ENCODE peak calls at places on chromosomes 5 and 9, in nine cellular contexts. I is BE2C; K is CD4-positive, alpha-beta T cell; R is GM23248; C is posterior cingulate gyrus; O is occipital lobe; L is Calu3; X is smooth muscle cell of the brain vasculature; E is neural crest cell. D is an unnamed sample.
A peak's percentile ranks its signal among the peaks of the same experiment; 100 is the strongest.

GRCh38 chr5:10552183-10553143 is 11.4 kb upstream of the ANKRD33B start:
- DNase-seq in I (no peak), K (no peak), R (no peak), C (no peak), O (no peak), L (no peak), X (no peak), E (no peak), D (no peak)

GRCh38 chr9:15612962-15613361 is 60.1 kb downstream of the CCDC171 start:
- DNase-seq in I (no peak), K (no peak), R (no peak), C (no peak), O (no peak), L (no peak), X (no peak), E (no peak), D (no peak)

GRCh38 chr9:119793272-119793671 is 424.0 kb upstream of the BRINP1 start:
- DNase-seq in I (no peak), K (no peak), R (no peak), C (no peak), O (no peak), L (no peak), X (no peak), E (no peak), D (peak; percentile 31)

GRCh38 chr5:145598184-145598583 is 237.0 kb downstream of the PRELID2 start:
- DNase-seq in I (no peak), K (no peak), R (no peak), C (no peak), O (no peak), L (no peak), X (no peak), E (no peak), D (no peak)

GRCh38 chr9:107761307-107761706 is 271.7 kb upstream of the KLF4 start:
- DNase-seq in I (no peak), K (no peak), R (no peak), C (no peak), O (no peak), L (no peak), X (no peak), E (no peak), D (no peak)

GRCh38 chr9:85969727-85970126 is 28.8 kb downstream of the NAA35 start:
- DNase-seq in I (no peak), K (no peak), R (no peak), C (no peak), O (no peak), L (no peak), X (no peak), E (no peak), D (no peak)

GRCh38 chr5:67578011-67578410 is 381.4 kb upstream of the CD180 start:
- DNase-seq in I (no peak), K (no peak), R (no peak), C (no peak), O (no peak), L (no peak), X (no peak), E (no peak), D (no peak)

GRCh38 chr5:157126-157715 is 34.1 kb upstream of the LRRC14B start:
- DNase-seq in I (no peak), K (no peak), R (no peak), C (peak; percentile 22), O (no peak), L (no peak), X (no peak), E (no peak), D (no peak)

GRCh38 chr9:84773023-84773422 is 103.5 kb downstream of the NTRK2 start:
- DNase-seq in I (no peak), K (no peak), R (peak; percentile 50), C (no peak), O (no peak), L (no peak), X (no peak), E (no peak), D (peak; percentile 40)

GRCh38 chr9:86918556-86918955 is 28.8 kb downstream of the GAS1 start:
- DNase-seq in I (no peak), K (no peak), R (peak; percentile 7), C (no peak), O (no peak), L (no peak), X (no peak), E (no peak), D (no peak)

GRCh38 chr9:121302786-121303185 is 34.8 kb downstream of the GSN start:
- DNase-seq in I (no peak), K (no peak), R (no peak), C (peak; percentile 71), O (no peak), L (no peak), X (no peak), E (no peak), D (no peak)

GRCh38 chr9:121233906-121234901 is 32.5 kb upstream of the RAB14 start:
- DNase-seq in I (peak; percentile 20), K (no peak), R (peak; percentile 65), C (no peak), O (no peak), L (no peak), X (no peak), E (no peak), D (peak; percentile 40)

GRCh38 chr9:129291041-129291501 is 113.0 kb upstream of the IER5L start:
- DNase-seq in I (no peak), K (no peak), R (no peak), C (peak; percentile 44), O (no peak), L (no peak), X (no peak), E (no peak), D (no peak)

GRCh38 chr5:172302047-172302710 is 18.6 kb upstream of the UBTD2 start:
- DNase-seq in I (no peak), K (no peak), R (no peak), C (no peak), O (no peak), L (no peak), X (no peak), E (no peak), D (no peak)

GRCh38 chr5:34789021-34789531 is 49.9 kb upstream of the TTC23L start:
- DNase-seq in I (no peak), K (no peak), R (peak; percentile 92), C (no peak), O (no peak), L (no peak), X (no peak), E (no peak), D (peak; percentile 89)

GRCh38 chr5:53069626-53070025 is 39.9 kb downstream of the MOCS2 start:
- DNase-seq in I (no peak), K (no peak), R (peak; percentile 99), C (no peak), O (no peak), L (no peak), X (peak; percentile 67), E (no peak), D (peak; percentile 74)

GRCh38 chr5:89989831-89990230 is 419.7 kb downstream of the CETN3 start:
- DNase-seq in I (no peak), K (no peak), R (no peak), C (no peak), O (no peak), L (no peak), X (no peak), E (no peak), D (no peak)